ENCODE peak calls at places on chromosomes 5 and 9, in ten cellular contexts. One of them, this sample, is unnamed. For H3K27me3, the result is how much of the 10 kb centered on the place peaks cover.

GRCh38 chr9:85600675-85601263 is 141.0 kb downstream of the AGTPBP1 start:
- DNase-seq in mammary epithelial cell: no peak
- DNase-seq in heart left ventricle: no peak
- DNase-seq in ascending aorta: no peak
- DNase-seq in psoas muscle: no peak
- DNase-seq in tibial nerve: no peak
- DNase-seq in IMR-90: no peak
- DNase-seq in suprapubic skin: no peak
- DNase-seq in right atrium auricular region: no peak
- DNase-seq in CD8-positive, alpha-beta T cell: peak
- DNase-seq in this sample: no peak

GRCh38 chr5:154356958-154357357 is 88.8 kb upstream of the SAP30L start:
- DNase-seq in psoas muscle: no peak
- DNase-seq in tibial nerve: no peak
- DNase-seq in heart left ventricle: no peak
- DNase-seq in CD8-positive, alpha-beta T cell: no peak
- DNase-seq in suprapubic skin: no peak
- DNase-seq in IMR-90: no peak
- DNase-seq in ascending aorta: no peak
- DNase-seq in right atrium auricular region: no peak
- DNase-seq in mammary epithelial cell: no peak
- DNase-seq in this sample: no peak

GRCh38 chr5:115033861-115034260 is 135.8 kb downstream of the TRIM36 start:
- DNase-seq in right atrium auricular region: no peak
- DNase-seq in IMR-90: no peak
- DNase-seq in CD8-positive, alpha-beta T cell: no peak
- DNase-seq in tibial nerve: no peak
- DNase-seq in mammary epithelial cell: no peak
- DNase-seq in psoas muscle: no peak
- DNase-seq in ascending aorta: no peak
- DNase-seq in heart left ventricle: no peak
- DNase-seq in suprapubic skin: no peak
- DNase-seq in this sample: no peak

GRCh38 chr5:148666353-148666752 is 12.0 kb upstream of the HTR4 start:
- DNase-seq in tibial nerve: no peak
- DNase-seq in heart left ventricle: no peak
- DNase-seq in CD8-positive, alpha-beta T cell: no peak
- DNase-seq in psoas muscle: no peak
- DNase-seq in ascending aorta: no peak
- DNase-seq in mammary epithelial cell: no peak
- DNase-seq in suprapubic skin: no peak
- DNase-seq in IMR-90: peak
- DNase-seq in right atrium auricular region: no peak
- DNase-seq in this sample: no peak

GRCh38 chr5:135891804-135892203 is 3.8 kb downstream of the IL9 start:
- DNase-seq in psoas muscle: no peak
- DNase-seq in right atrium auricular region: no peak
- DNase-seq in mammary epithelial cell: no peak
- DNase-seq in heart left ventricle: no peak
- DNase-seq in IMR-90: no peak
- DNase-seq in tibial nerve: no peak
- DNase-seq in ascending aorta: no peak
- DNase-seq in CD8-positive, alpha-beta T cell: no peak
- DNase-seq in suprapubic skin: no peak
- DNase-seq in this sample: no peak

GRCh38 chr5:157459715-157460599 is at the start of gene NIPAL4:
- DNase-seq in IMR-90: no peak
- DNase-seq in tibial nerve: no peak
- DNase-seq in psoas muscle: no peak
- DNase-seq in CD8-positive, alpha-beta T cell: no peak
- DNase-seq in heart left ventricle: peak
- DNase-seq in suprapubic skin: no peak
- DNase-seq in mammary epithelial cell: peak
- DNase-seq in right atrium auricular region: no peak
- DNase-seq in ascending aorta: no peak
- DNase-seq in this sample: no peak

GRCh38 chr5:161641444-161641843 is 44.1 kb upstream of the GABRA6 start:
- DNase-seq in IMR-90: no peak
- DNase-seq in ascending aorta: no peak
- DNase-seq in tibial nerve: no peak
- DNase-seq in mammary epithelial cell: no peak
- DNase-seq in right atrium auricular region: no peak
- DNase-seq in CD8-positive, alpha-beta T cell: no peak
- DNase-seq in heart left ventricle: no peak
- DNase-seq in suprapubic skin: no peak
- DNase-seq in psoas muscle: no peak
- DNase-seq in this sample: no peak

GRCh38 chr9:129412814-129413536 is 207.9 kb downstream of the C9orf50 start:
- DNase-seq in IMR-90: peak
- DNase-seq in suprapubic skin: peak
- DNase-seq in CD8-positive, alpha-beta T cell: peak
- DNase-seq in mammary epithelial cell: peak
- DNase-seq in heart left ventricle: peak
- DNase-seq in psoas muscle: peak
- DNase-seq in tibial nerve: no peak
- DNase-seq in ascending aorta: peak
- DNase-seq in right atrium auricular region: peak
- DNase-seq in this sample: peak

GRCh38 chr5:41161271-41161670 is 52.1 kb downstream of the C6 start:
- DNase-seq in right atrium auricular region: no peak
- DNase-seq in tibial nerve: no peak
- DNase-seq in IMR-90: peak
- DNase-seq in ascending aorta: no peak
- DNase-seq in heart left ventricle: no peak
- DNase-seq in psoas muscle: no peak
- DNase-seq in CD8-positive, alpha-beta T cell: no peak
- DNase-seq in mammary epithelial cell: no peak
- DNase-seq in suprapubic skin: no peak
- DNase-seq in this sample: no peak

GRCh38 chr9:69582544-69583297 is 89.5 kb downstream of the APBA1 start:
- DNase-seq in heart left ventricle: no peak
- DNase-seq in mammary epithelial cell: peak
- DNase-seq in CD8-positive, alpha-beta T cell: no peak
- DNase-seq in psoas muscle: peak
- DNase-seq in ascending aorta: no peak
- DNase-seq in suprapubic skin: no peak
- DNase-seq in IMR-90: no peak
- DNase-seq in tibial nerve: no peak
- DNase-seq in right atrium auricular region: no peak
- DNase-seq in this sample: no peak

GRCh38 chr9:69307446-69308216 is 17.4 kb upstream of the ENTREP1 start:
- DNase-seq in psoas muscle: no peak
- DNase-seq in IMR-90: peak
- DNase-seq in CD8-positive, alpha-beta T cell: no peak
- DNase-seq in ascending aorta: no peak
- DNase-seq in tibial nerve: no peak
- DNase-seq in mammary epithelial cell: no peak
- DNase-seq in right atrium auricular region: no peak
- DNase-seq in suprapubic skin: no peak
- DNase-seq in heart left ventricle: no peak
- DNase-seq in this sample: no peak

GRCh38 chr5:77945874-77946273 is 169.7 kb upstream of the TBCA start:
- DNase-seq in psoas muscle: no peak
- DNase-seq in suprapubic skin: no peak
- DNase-seq in right atrium auricular region: no peak
- DNase-seq in CD8-positive, alpha-beta T cell: no peak
- DNase-seq in IMR-90: no peak
- DNase-seq in heart left ventricle: no peak
- DNase-seq in ascending aorta: no peak
- DNase-seq in tibial nerve: no peak
- DNase-seq in mammary epithelial cell: no peak
- DNase-seq in this sample: no peak

GRCh38 chr9:121278535-121279169 is 10.7 kb downstream of the GSN start:
- DNase-seq in heart left ventricle: peak
- DNase-seq in mammary epithelial cell: peak
- DNase-seq in right atrium auricular region: peak
- DNase-seq in IMR-90: peak
- DNase-seq in ascending aorta: peak
- DNase-seq in psoas muscle: peak
- DNase-seq in tibial nerve: peak
- DNase-seq in CD8-positive, alpha-beta T cell: no peak
- DNase-seq in suprapubic skin: peak
- DNase-seq in this sample: peak

GRCh38 chr5:6182271-6182815 is 196.0 kb downstream of the MED10 start:
- DNase-seq in CD8-positive, alpha-beta T cell: no peak
- DNase-seq in heart left ventricle: no peak
- DNase-seq in psoas muscle: no peak
- DNase-seq in IMR-90: no peak
- DNase-seq in suprapubic skin: no peak
- DNase-seq in ascending aorta: no peak
- DNase-seq in mammary epithelial cell: no peak
- DNase-seq in right atrium auricular region: no peak
- DNase-seq in tibial nerve: no peak
- DNase-seq in this sample: no peak

GRCh38 chr5:6183391-6184390 is 194.7 kb downstream of the MED10 start:
- DNase-seq in suprapubic skin: no peak
- DNase-seq in right atrium auricular region: no peak
- DNase-seq in psoas muscle: no peak
- DNase-seq in mammary epithelial cell: no peak
- DNase-seq in IMR-90: no peak
- DNase-seq in ascending aorta: no peak
- DNase-seq in heart left ventricle: no peak
- DNase-seq in tibial nerve: no peak
- DNase-seq in CD8-positive, alpha-beta T cell: no peak
- DNase-seq in this sample: no peak

GRCh38 chr5:6181871-6182270 is 196.5 kb downstream of the MED10 start:
- DNase-seq in tibial nerve: no peak
- DNase-seq in heart left ventricle: no peak
- DNase-seq in ascending aorta: no peak
- DNase-seq in IMR-90: no peak
- DNase-seq in psoas muscle: no peak
- DNase-seq in suprapubic skin: no peak
- DNase-seq in mammary epithelial cell: no peak
- DNase-seq in right atrium auricular region: no peak
- DNase-seq in CD8-positive, alpha-beta T cell: no peak
- DNase-seq in this sample: no peak

GRCh38 chr5:6185574-6185973 is 192.8 kb downstream of the MED10 start:
- DNase-seq in suprapubic skin: no peak
- DNase-seq in right atrium auricular region: no peak
- DNase-seq in tibial nerve: no peak
- DNase-seq in CD8-positive, alpha-beta T cell: no peak
- DNase-seq in IMR-90: no peak
- DNase-seq in ascending aorta: no peak
- DNase-seq in psoas muscle: no peak
- DNase-seq in mammary epithelial cell: no peak
- DNase-seq in heart left ventricle: no peak
- DNase-seq in this sample: no peak

GRCh38 chr5:6184481-6184880 is 193.9 kb downstream of the MED10 start:
- DNase-seq in tibial nerve: no peak
- DNase-seq in mammary epithelial cell: no peak
- DNase-seq in heart left ventricle: no peak
- DNase-seq in suprapubic skin: no peak
- DNase-seq in IMR-90: no peak
- DNase-seq in CD8-positive, alpha-beta T cell: no peak
- DNase-seq in psoas muscle: no peak
- DNase-seq in ascending aorta: no peak
- DNase-seq in right atrium auricular region: no peak
- DNase-seq in this sample: no peak
- H3K27me3 ChIP-seq in tibial nerve: under half
- H3K27me3 ChIP-seq in mammary epithelial cell: under half
- H3K27me3 ChIP-seq in heart left ventricle: under half
- H3K27me3 ChIP-seq in suprapubic skin: under half
- H3K27me3 ChIP-seq in IMR-90: under half
- H3K27me3 ChIP-seq in CD8-positive, alpha-beta T cell: under half
- H3K27me3 ChIP-seq in psoas muscle: under half
- H3K27me3 ChIP-seq in ascending aorta: under half
- H3K27me3 ChIP-seq in right atrium auricular region: under half
- H3K27me3 ChIP-seq in this sample: under half

GRCh38 chr5:159257629-159258283 is 5.3 kb upstream of the UBLCP1 start:
- DNase-seq in ascending aorta: no peak
- DNase-seq in psoas muscle: no peak
- DNase-seq in suprapubic skin: no peak
- DNase-seq in mammary epithelial cell: no peak
- DNase-seq in CD8-positive, alpha-beta T cell: no peak
- DNase-seq in tibial nerve: no peak
- DNase-seq in heart left ventricle: no peak
- DNase-seq in right atrium auricular region: no peak
- DNase-seq in IMR-90: no peak
- DNase-seq in this sample: no peak
- TF ChIP-seq CTCF in ascending aorta: no peak
- TF ChIP-seq CTCF in psoas muscle: peak
- TF ChIP-seq CTCF in suprapubic skin: no peak
- TF ChIP-seq CTCF in mammary epithelial cell: no peak
- TF ChIP-seq CTCF in CD8-positive, alpha-beta T cell: no peak
- TF ChIP-seq CTCF in tibial nerve: no peak
- TF ChIP-seq CTCF in heart left ventricle: no peak
- TF ChIP-seq CTCF in right atrium auricular region: no peak
- TF ChIP-seq CTCF in IMR-90: no peak
- TF ChIP-seq CTCF in this sample: no peak

GRCh38 chr9:134025606-134026541 is 593 bp downstream of the BRD3OS start:
- DNase-seq in mammary epithelial cell: peak
- DNase-seq in ascending aorta: no peak
- DNase-seq in tibial nerve: no peak
- DNase-seq in suprapubic skin: no peak
- DNase-seq in heart left ventricle: no peak
- DNase-seq in CD8-positive, alpha-beta T cell: peak
- DNase-seq in IMR-90: peak
- DNase-seq in right atrium auricular region: no peak
- DNase-seq in psoas muscle: peak
- DNase-seq in this sample: no peak
- H3K27ac ChIP-seq in mammary epithelial cell: peak
- H3K27ac ChIP-seq in ascending aorta: peak
- H3K27ac ChIP-seq in tibial nerve: peak
- H3K27ac ChIP-seq in suprapubic skin: no peak
- H3K27ac ChIP-seq in heart left ventricle: peak
- H3K27ac ChIP-seq in CD8-positive, alpha-beta T cell: peak
- H3K27ac ChIP-seq in IMR-90: peak
- H3K27ac ChIP-seq in right atrium auricular region: peak
- H3K27ac ChIP-seq in psoas muscle: peak
- H3K27ac ChIP-seq in this sample: peak

DNA sequence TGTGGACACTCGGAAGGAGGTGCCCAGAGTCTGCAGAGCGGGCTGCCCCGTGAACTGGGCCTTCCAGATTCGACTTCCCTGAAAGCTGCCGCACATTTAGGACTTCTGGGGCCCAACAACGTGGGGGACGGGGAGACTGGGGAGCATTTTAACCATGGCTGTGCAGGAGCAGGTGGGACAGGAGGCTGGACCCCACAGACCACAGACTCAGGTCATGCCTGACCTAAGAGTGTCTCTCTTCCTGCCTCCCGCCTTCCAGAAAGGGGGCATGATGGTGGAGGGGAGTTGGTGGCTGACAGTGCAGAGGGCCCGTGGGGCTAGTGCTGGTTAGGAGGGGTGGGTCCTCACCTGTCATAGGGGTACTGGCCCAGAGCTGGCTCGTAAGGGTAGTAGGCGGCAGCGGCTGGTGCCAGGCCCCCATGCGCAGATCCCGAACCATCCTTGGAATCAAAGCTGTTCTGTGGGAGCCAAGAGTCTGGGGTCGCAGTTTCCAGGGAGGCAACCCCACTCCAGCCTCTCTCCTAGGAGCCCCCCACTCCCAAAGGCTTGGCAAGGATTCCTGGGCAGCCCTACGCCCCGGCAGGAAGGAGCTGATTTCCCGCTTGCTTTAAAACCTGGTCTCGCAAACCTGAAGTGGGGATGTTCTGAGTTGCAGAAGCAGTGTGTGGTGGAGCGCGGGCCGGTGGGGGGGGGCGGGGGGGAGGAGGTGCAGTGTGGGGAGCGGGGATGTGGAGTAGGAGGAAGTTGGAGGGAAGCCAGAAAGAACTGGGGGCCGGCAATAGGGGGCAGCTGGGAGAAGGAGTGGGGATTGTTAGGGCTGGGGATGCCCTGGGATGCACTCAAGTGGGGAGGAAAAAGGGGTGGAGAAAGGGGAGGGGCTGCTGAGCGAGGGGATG is 2.1 kb downstream of the IRX4 start:
- DNase-seq in suprapubic skin: no peak
- DNase-seq in heart left ventricle: peak
- DNase-seq in ascending aorta: no peak
- DNase-seq in IMR-90: no peak
- DNase-seq in tibial nerve: no peak
- DNase-seq in psoas muscle: no peak
- DNase-seq in right atrium auricular region: no peak
- DNase-seq in mammary epithelial cell: no peak
- DNase-seq in CD8-positive, alpha-beta T cell: no peak
- DNase-seq in this sample: no peak
- H3K27me3 ChIP-seq in suprapubic skin: half or more
- H3K27me3 ChIP-seq in heart left ventricle: half or more
- H3K27me3 ChIP-seq in ascending aorta: under half
- H3K27me3 ChIP-seq in IMR-90: half or more
- H3K27me3 ChIP-seq in tibial nerve: half or more
- H3K27me3 ChIP-seq in psoas muscle: under half
- H3K27me3 ChIP-seq in right atrium auricular region: under half
- H3K27me3 ChIP-seq in mammary epithelial cell: under half
- H3K27me3 ChIP-seq in CD8-positive, alpha-beta T cell: under half
- H3K27me3 ChIP-seq in this sample: under half